ENCODE peak calls at places on chromosomes 13 and 19, in eight cellular contexts. One of them, this sample, is unnamed.

GRCh38 chr13:32676242-32676641 is 90.0 kb downstream of the PDS5B start:
- DNase-seq in endothelial cell of umbilical vein: peak; percentile 34
- DNase-seq in heart left ventricle: no peak
- DNase-seq in ovary: no peak
- DNase-seq in spleen: no peak
- DNase-seq in IMR-90: peak; percentile 50
- DNase-seq in right lobe of liver: no peak
- DNase-seq in K562: no peak
- DNase-seq in this sample: no peak

GRCh38 chr13:110726726-110727125 is 13.2 kb downstream of the ING1 start:
- DNase-seq in ovary: no peak
- DNase-seq in endothelial cell of umbilical vein: no peak
- DNase-seq in spleen: peak; percentile 86
- DNase-seq in IMR-90: no peak
- DNase-seq in heart left ventricle: no peak
- DNase-seq in K562: no peak
- DNase-seq in right lobe of liver: no peak
- DNase-seq in this sample: no peak

GRCh38 chr13:76307157-76307556 is 579.0 kb downstream of the KCTD12 start:
- DNase-seq in right lobe of liver: no peak
- DNase-seq in endothelial cell of umbilical vein: peak; percentile 4
- DNase-seq in heart left ventricle: no peak
- DNase-seq in ovary: no peak
- DNase-seq in K562: no peak
- DNase-seq in spleen: no peak
- DNase-seq in IMR-90: peak; percentile 79
- DNase-seq in this sample: no peak

GRCh38 chr19:56608274-56608964 is 13.3 kb downstream of the ZNF71 start:
- DNase-seq in K562: no peak
- DNase-seq in spleen: no peak
- DNase-seq in IMR-90: no peak
- DNase-seq in endothelial cell of umbilical vein: peak; percentile 9
- DNase-seq in ovary: no peak
- DNase-seq in right lobe of liver: no peak
- DNase-seq in heart left ventricle: no peak
- DNase-seq in this sample: no peak

GRCh38 chr19:55377356-55378131 is 918 bp downstream of the TMEM190 start:
- DNase-seq in ovary: no peak
- DNase-seq in right lobe of liver: no peak
- DNase-seq in IMR-90: no peak
- DNase-seq in spleen: no peak
- DNase-seq in K562: no peak
- DNase-seq in heart left ventricle: no peak
- DNase-seq in endothelial cell of umbilical vein: no peak
- DNase-seq in this sample: no peak

GRCh38 chr19:46040952-46041500 is at the start of gene IGFL4:
- DNase-seq in IMR-90: no peak
- DNase-seq in right lobe of liver: no peak
- DNase-seq in endothelial cell of umbilical vein: no peak
- DNase-seq in heart left ventricle: no peak
- DNase-seq in spleen: no peak
- DNase-seq in K562: no peak
- DNase-seq in ovary: no peak
- DNase-seq in this sample: no peak

GRCh38 chr19:46723471-46723870 is 6.6 kb upstream of the PRKD2 start:
- DNase-seq in heart left ventricle: no peak
- DNase-seq in endothelial cell of umbilical vein: no peak
- DNase-seq in spleen: no peak
- DNase-seq in right lobe of liver: no peak
- DNase-seq in ovary: no peak
- DNase-seq in K562: no peak
- DNase-seq in IMR-90: no peak
- DNase-seq in this sample: no peak

GRCh38 chr19:14916848-14917247 is 24.4 kb upstream of the OR7C2 start:
- DNase-seq in ovary: no peak
- DNase-seq in heart left ventricle: no peak
- DNase-seq in K562: no peak
- DNase-seq in spleen: no peak
- DNase-seq in right lobe of liver: no peak
- DNase-seq in IMR-90: no peak
- DNase-seq in endothelial cell of umbilical vein: no peak
- DNase-seq in this sample: no peak

GRCh38 chr13:108985166-108985565 is 355.8 kb downstream of the MYO16 start:
- DNase-seq in right lobe of liver: no peak
- DNase-seq in K562: no peak
- DNase-seq in heart left ventricle: no peak
- DNase-seq in IMR-90: no peak
- DNase-seq in spleen: no peak
- DNase-seq in ovary: no peak
- DNase-seq in endothelial cell of umbilical vein: no peak
- DNase-seq in this sample: no peak

GRCh38 chr19:49862411-49863253 is 4.7 kb downstream of the PNKP start:
- DNase-seq in ovary: peak; percentile 89
- DNase-seq in IMR-90: no peak
- DNase-seq in heart left ventricle: no peak
- DNase-seq in K562: peak; percentile 83
- DNase-seq in right lobe of liver: peak; percentile 53
- DNase-seq in endothelial cell of umbilical vein: no peak
- DNase-seq in spleen: peak; percentile 78
- DNase-seq in this sample: peak; percentile 51

GRCh38 chr13:97780486-97780885 is 173.0 kb upstream of the IPO5 start:
- DNase-seq in heart left ventricle: no peak
- DNase-seq in endothelial cell of umbilical vein: no peak
- DNase-seq in right lobe of liver: no peak
- DNase-seq in spleen: no peak
- DNase-seq in ovary: no peak
- DNase-seq in IMR-90: no peak
- DNase-seq in K562: no peak
- DNase-seq in this sample: no peak

GRCh38 chr19:737591-738093 is 13.3 kb upstream of the MISP start:
- DNase-seq in ovary: peak; percentile 74
- DNase-seq in endothelial cell of umbilical vein: peak; percentile 36
- DNase-seq in K562: peak; percentile 72
- DNase-seq in heart left ventricle: no peak
- DNase-seq in spleen: peak; percentile 82
- DNase-seq in right lobe of liver: no peak
- DNase-seq in IMR-90: peak; percentile 16
- DNase-seq in this sample: no peak

GRCh38 chr13:23766939-23767338 is 122.3 kb downstream of the MIPEP start:
- DNase-seq in ovary: no peak
- DNase-seq in right lobe of liver: no peak
- DNase-seq in K562: no peak
- DNase-seq in spleen: no peak
- DNase-seq in IMR-90: no peak
- DNase-seq in endothelial cell of umbilical vein: no peak
- DNase-seq in heart left ventricle: no peak
- DNase-seq in this sample: no peak

GRCh38 chr13:110964229-110965037 is 49.6 kb upstream of the ANKRD10 start:
- DNase-seq in endothelial cell of umbilical vein: no peak
- DNase-seq in ovary: no peak
- DNase-seq in K562: peak; percentile 93
- DNase-seq in heart left ventricle: no peak
- DNase-seq in right lobe of liver: no peak
- DNase-seq in spleen: no peak
- DNase-seq in IMR-90: no peak
- DNase-seq in this sample: no peak

GRCh38 chr19:18954094-18954493 is 13.1 kb upstream of the HOMER3 start:
- DNase-seq in ovary: no peak
- DNase-seq in heart left ventricle: no peak
- DNase-seq in IMR-90: no peak
- DNase-seq in right lobe of liver: no peak
- DNase-seq in K562: no peak
- DNase-seq in spleen: no peak
- DNase-seq in endothelial cell of umbilical vein: no peak
- DNase-seq in this sample: no peak

DNA sequence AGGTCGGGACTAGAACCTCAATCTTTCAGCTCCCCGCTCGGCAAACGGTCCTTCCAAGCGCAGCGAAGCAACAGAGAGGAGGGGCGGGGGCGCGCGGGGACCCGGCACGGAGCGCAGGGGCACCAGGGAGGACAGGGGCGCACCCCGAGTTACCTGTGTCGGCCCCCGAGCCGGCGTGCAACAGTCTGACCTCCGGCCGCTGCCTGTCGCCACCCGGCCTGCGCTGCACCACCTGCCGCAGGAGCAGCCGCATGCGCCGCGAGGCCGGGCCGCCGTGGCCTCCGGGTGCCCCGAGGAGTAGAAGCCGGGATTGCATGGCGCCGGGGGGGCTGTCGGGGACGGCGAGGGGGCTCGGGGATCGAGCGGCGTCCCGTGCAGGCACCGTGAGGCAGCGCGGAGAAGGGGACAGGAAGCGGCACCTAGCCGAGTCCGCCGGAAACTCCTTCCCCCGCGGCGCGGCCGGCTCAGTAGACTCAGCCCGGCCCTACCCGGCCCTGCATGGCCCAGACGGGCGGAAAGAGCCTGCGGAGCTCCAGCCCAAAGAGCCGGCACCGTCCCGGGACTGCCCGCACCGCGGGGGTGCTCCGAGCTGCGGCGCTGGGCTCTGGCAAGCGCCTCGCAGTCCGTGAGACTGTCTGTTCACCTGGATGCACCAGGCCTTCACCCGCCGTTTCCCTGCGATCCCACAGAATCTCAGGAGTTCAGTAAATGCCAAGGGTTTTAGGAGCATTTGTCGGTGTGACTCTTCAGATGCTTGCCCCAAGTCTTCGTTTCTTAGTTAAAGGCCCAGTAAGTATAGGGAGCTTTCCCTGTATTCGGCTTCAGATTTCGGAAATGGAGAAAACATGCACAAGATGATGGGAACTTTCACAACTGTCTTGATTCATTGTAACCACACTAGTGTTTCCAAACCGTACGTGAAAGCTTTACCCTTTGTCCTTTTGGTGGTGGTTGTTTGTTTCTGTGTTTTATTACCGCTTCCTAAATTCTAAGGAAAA is at the start of gene VWA8:
- DNase-seq in endothelial cell of umbilical vein: peak; percentile 60
- DNase-seq in right lobe of liver: peak; percentile 86
- DNase-seq in IMR-90: peak; percentile 78
- DNase-seq in ovary: peak; percentile 88
- DNase-seq in K562: peak; percentile 82
- DNase-seq in spleen: peak; percentile 96
- DNase-seq in heart left ventricle: peak; percentile 87
- DNase-seq in this sample: peak; percentile 90
- TF ChIP-seq POLR2A in endothelial cell of umbilical vein: no peak
- TF ChIP-seq POLR2A in right lobe of liver: peak; percentile 62
- TF ChIP-seq POLR2A in IMR-90: no peak
- TF ChIP-seq POLR2A in ovary: no peak
- TF ChIP-seq POLR2A in K562: peak; percentile 73
- TF ChIP-seq POLR2A in spleen: no peak
- TF ChIP-seq POLR2A in heart left ventricle: peak; percentile 20
- TF ChIP-seq POLR2A in this sample: peak; percentile 62

DNA sequence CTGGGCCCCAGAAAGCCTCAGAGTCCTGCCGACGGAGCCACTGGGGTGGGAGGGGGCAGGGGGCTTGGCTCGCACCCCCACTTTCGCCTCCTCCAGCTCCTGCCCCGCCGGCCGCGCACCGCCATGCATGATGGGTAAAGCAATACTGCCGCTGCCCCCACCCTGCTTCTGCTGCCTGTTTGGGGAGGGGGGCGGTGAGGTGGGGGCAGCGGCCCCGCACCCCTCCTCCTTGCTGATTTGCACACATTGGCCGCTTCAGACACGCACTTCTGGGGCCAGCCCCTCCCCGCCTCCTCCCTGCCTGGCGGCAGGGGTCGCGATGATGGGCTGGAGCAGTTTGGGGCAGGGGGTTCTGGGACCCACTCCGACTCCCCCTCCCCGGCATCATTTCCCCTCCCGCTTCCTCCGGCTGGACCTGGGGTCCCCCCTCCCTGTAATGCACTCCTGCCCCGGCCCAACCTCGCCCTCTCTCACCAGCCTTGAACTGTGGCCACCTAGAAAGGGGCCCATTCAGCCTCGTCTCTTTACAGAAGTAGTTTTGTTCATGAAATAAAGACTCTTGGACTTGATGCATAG is 1.6 kb upstream of the HPN start:
- DNase-seq in right lobe of liver: no peak
- DNase-seq in IMR-90: no peak
- DNase-seq in heart left ventricle: no peak
- DNase-seq in ovary: peak; percentile 61
- DNase-seq in K562: no peak
- DNase-seq in endothelial cell of umbilical vein: no peak
- DNase-seq in spleen: no peak
- DNase-seq in this sample: no peak
- TF ChIP-seq CTCF in right lobe of liver: no peak
- TF ChIP-seq CTCF in IMR-90: no peak
- TF ChIP-seq CTCF in heart left ventricle: no peak
- TF ChIP-seq CTCF in ovary: no peak
- TF ChIP-seq CTCF in K562: no peak
- TF ChIP-seq CTCF in endothelial cell of umbilical vein: no peak
- TF ChIP-seq CTCF in spleen: no peak
- TF ChIP-seq CTCF in this sample: no peak

GRCh38 chr13:106734185-106734584 is 166.2 kb upstream of the ARGLU1 start:
- DNase-seq in IMR-90: no peak
- DNase-seq in endothelial cell of umbilical vein: no peak
- DNase-seq in K562: no peak
- DNase-seq in spleen: no peak
- DNase-seq in right lobe of liver: no peak
- DNase-seq in ovary: no peak
- DNase-seq in heart left ventricle: no peak
- DNase-seq in this sample: no peak

GRCh38 chr13:106736941-106737340 is 169.0 kb upstream of the ARGLU1 start:
- DNase-seq in spleen: no peak
- DNase-seq in right lobe of liver: no peak
- DNase-seq in IMR-90: no peak
- DNase-seq in endothelial cell of umbilical vein: no peak
- DNase-seq in heart left ventricle: no peak
- DNase-seq in ovary: no peak
- DNase-seq in K562: no peak
- DNase-seq in this sample: no peak

GRCh38 chr13:106738279-106738678 is 170.3 kb upstream of the ARGLU1 start:
- DNase-seq in IMR-90: no peak
- DNase-seq in endothelial cell of umbilical vein: no peak
- DNase-seq in ovary: no peak
- DNase-seq in K562: no peak
- DNase-seq in right lobe of liver: no peak
- DNase-seq in spleen: no peak
- DNase-seq in heart left ventricle: no peak
- DNase-seq in this sample: no peak
- H3K27ac ChIP-seq in IMR-90: no peak overlapping the region
- H3K27ac ChIP-seq in endothelial cell of umbilical vein: no peak overlapping the region
- H3K27ac ChIP-seq in ovary: no peak overlapping the region
- H3K27ac ChIP-seq in K562: no peak overlapping the region
- H3K27ac ChIP-seq in right lobe of liver: no peak overlapping the region
- H3K27ac ChIP-seq in spleen: no peak overlapping the region
- H3K27ac ChIP-seq in heart left ventricle: no peak overlapping the region
- H3K27ac ChIP-seq in this sample: no peak overlapping the region

GRCh38 chr19:38030681-38031422 is 123.8 kb downstream of the SIPA1L3 start:
- DNase-seq in K562: no peak
- DNase-seq in right lobe of liver: no peak
- DNase-seq in endothelial cell of umbilical vein: no peak
- DNase-seq in heart left ventricle: no peak
- DNase-seq in IMR-90: no peak
- DNase-seq in ovary: no peak
- DNase-seq in spleen: no peak
- DNase-seq in this sample: no peak
- TF ChIP-seq POLR2A in K562: no peak
- TF ChIP-seq POLR2A in right lobe of liver: no peak
- TF ChIP-seq POLR2A in endothelial cell of umbilical vein: no peak
- TF ChIP-seq POLR2A in heart left ventricle: no peak
- TF ChIP-seq POLR2A in IMR-90: no peak
- TF ChIP-seq POLR2A in ovary: no peak
- TF ChIP-seq POLR2A in spleen: no peak
- TF ChIP-seq POLR2A in this sample: no peak

GRCh38 chr19:12665281-12665573 is 1.3 kb downstream of the MAN2B1 start:
- DNase-seq in heart left ventricle: peak; percentile 65
- DNase-seq in endothelial cell of umbilical vein: no peak
- DNase-seq in IMR-90: no peak
- DNase-seq in spleen: peak; percentile 93
- DNase-seq in K562: no peak
- DNase-seq in ovary: no peak
- DNase-seq in right lobe of liver: no peak
- DNase-seq in this sample: no peak
- TF ChIP-seq CTCF in heart left ventricle: no peak
- TF ChIP-seq CTCF in endothelial cell of umbilical vein: no peak
- TF ChIP-seq CTCF in IMR-90: no peak
- TF ChIP-seq CTCF in spleen: no peak
- TF ChIP-seq CTCF in K562: no peak
- TF ChIP-seq CTCF in ovary: no peak
- TF ChIP-seq CTCF in right lobe of liver: no peak
- TF ChIP-seq CTCF in this sample: no peak

This sample was measured in adrenal gland.